ENCODE peak calls at places on chromosomes 11 and 22, in five cellular contexts. R, Q, H, S and E are unnamed samples. For H3K9me3, the result is how much of the 10 kb centered on the place peaks cover.

GRCh38 chr11:37449146-37449545 is 851.1 kb upstream of the RAG2 start:
- DNase-seq in R (no peak), Q (no peak), H (no peak), S (no peak), E (peak)

GRCh38 chr11:111334495-111335123 is 36.3 kb downstream of the POU2AF3 start:
- DNase-seq in R (no peak), Q (no peak), H (no peak), S (no peak), E (no peak)

GRCh38 chr22:43948836-43949235 is 6.4 kb upstream of the SAMM50 start:
- DNase-seq in R (no peak), Q (no peak), H (no peak), S (no peak), E (no peak)

GRCh38 chr11:93196816-93197382 is 892 bp downstream of the SLC36A4 start:
- DNase-seq in R (no peak), Q (no peak), H (no peak), S (no peak), E (peak)

GRCh38 chr11:33195391-33196190 is 34.3 kb upstream of the CSTF3 start:
- DNase-seq in R (no peak), Q (no peak), H (no peak), S (no peak), E (peak)

GRCh38 chr11:85062626-85063025 is 564.5 kb downstream of the DLG2 start:
- DNase-seq in R (no peak), Q (no peak), H (no peak), S (no peak), E (no peak)

GRCh38 chr22:33544707-33545106 is 375.6 kb downstream of the LARGE1 start:
- DNase-seq in R (no peak), Q (no peak), H (no peak), S (no peak), E (no peak)

GRCh38 chr11:44733877-44734276 is 7.1 kb downstream of the TSPAN18 start:
- DNase-seq in R (no peak), Q (no peak), H (no peak), S (no peak), E (no peak)

GRCh38 chr22:47333625-47334024 is 571.2 kb downstream of the TBC1D22A start:
- DNase-seq in R (no peak), Q (no peak), H (no peak), S (no peak), E (no peak)

GRCh38 chr11:66438009-66438503 is 592 bp downstream of the MRPL11 start:
- DNase-seq in R (no peak), Q (no peak), H (no peak), S (no peak), E (no peak)

GRCh38 chr11:28231475-28231874 is 123.3 kb downstream of the METTL15 start:
- DNase-seq in R (no peak), Q (no peak), H (no peak), S (no peak), E (no peak)

GRCh38 chr22:30806391-30806861 is 111.8 kb downstream of the OSBP2 start:
- DNase-seq in R (no peak), Q (no peak), H (no peak), S (no peak), E (no peak)

GRCh38 chr11:117384045-117384444 is 56.4 kb downstream of the CEP164 start:
- DNase-seq in R (no peak), Q (no peak), H (no peak), S (no peak), E (no peak)

GRCh38 chr11:104957280-104957679 is 11.1 kb downstream of the CASP4 start:
- DNase-seq in R (no peak), Q (no peak), H (no peak), S (no peak), E (no peak)

GRCh38 chr22:23235425-23235824 is 55.1 kb downstream of the BCR start:
- DNase-seq in R (no peak), Q (no peak), H (peak), S (no peak), E (no peak)

GRCh38 chr11:13010737-13011342 is 1.7 kb downstream of the RASSF10 start:
- DNase-seq in R (no peak), Q (no peak), H (no peak), S (no peak), E (no peak)
- H3K4me3 ChIP-seq in R (no peak), Q (peak), H (no peak), S (no peak), E (no peak)

GRCh38 chr11:132650969-132651720 is 881.2 kb downstream of the OPCML start:
- DNase-seq in R (no peak), Q (no peak), H (no peak), S (no peak), E (no peak)
- H3K9me3 ChIP-seq in R (under half), Q (under half), H (under half), S (under half), E (under half)

DNA sequence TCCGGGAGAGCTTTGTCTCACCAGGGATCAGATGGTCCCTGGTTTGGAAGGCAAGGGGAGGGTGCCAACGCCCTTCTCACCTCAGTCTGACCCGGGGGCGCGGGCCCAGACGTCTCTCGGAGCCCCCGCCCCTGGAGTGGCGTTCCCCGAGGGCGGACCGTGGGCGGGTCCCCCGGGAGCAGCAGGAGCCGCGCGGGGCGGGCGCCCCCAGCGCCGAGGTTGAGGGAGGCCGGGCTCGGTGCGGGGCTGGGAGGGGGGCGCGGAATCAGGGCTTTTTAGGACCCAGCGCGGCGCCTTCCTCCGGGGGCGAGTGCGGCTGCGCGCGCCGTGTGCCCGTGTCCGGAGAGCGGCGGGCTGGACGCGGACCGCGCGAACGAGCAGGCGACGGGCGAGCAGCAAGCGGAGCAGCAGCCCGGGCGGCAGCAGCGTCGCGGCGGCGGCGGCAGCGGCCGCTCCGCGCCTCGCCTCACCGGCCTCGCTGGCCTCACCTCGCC is at the start of gene KCNC1:
- DNase-seq in R (peak), Q (peak), H (no peak), S (no peak), E (peak)
- H3K4me3 ChIP-seq in R (peak), Q (peak), H (peak), S (no peak), E (peak)

GRCh38 chr11:2649400-2649799 is 50.4 kb downstream of the KCNQ1OT1 start:
- DNase-seq in R (no peak), Q (no peak), H (no peak), S (no peak), E (no peak)
- H3K9me3 ChIP-seq in R (under half), Q (half or more), H (under half), S (under half), E (under half)

GRCh38 chr11:73221451-73221850 is 3.4 kb downstream of the P2RY2 start:
- DNase-seq in R (no peak), Q (no peak), H (peak), S (no peak), E (no peak)
- H3K4me3 ChIP-seq in R (no peak), Q (no peak), H (no peak), S (no peak), E (no peak)

DNA sequence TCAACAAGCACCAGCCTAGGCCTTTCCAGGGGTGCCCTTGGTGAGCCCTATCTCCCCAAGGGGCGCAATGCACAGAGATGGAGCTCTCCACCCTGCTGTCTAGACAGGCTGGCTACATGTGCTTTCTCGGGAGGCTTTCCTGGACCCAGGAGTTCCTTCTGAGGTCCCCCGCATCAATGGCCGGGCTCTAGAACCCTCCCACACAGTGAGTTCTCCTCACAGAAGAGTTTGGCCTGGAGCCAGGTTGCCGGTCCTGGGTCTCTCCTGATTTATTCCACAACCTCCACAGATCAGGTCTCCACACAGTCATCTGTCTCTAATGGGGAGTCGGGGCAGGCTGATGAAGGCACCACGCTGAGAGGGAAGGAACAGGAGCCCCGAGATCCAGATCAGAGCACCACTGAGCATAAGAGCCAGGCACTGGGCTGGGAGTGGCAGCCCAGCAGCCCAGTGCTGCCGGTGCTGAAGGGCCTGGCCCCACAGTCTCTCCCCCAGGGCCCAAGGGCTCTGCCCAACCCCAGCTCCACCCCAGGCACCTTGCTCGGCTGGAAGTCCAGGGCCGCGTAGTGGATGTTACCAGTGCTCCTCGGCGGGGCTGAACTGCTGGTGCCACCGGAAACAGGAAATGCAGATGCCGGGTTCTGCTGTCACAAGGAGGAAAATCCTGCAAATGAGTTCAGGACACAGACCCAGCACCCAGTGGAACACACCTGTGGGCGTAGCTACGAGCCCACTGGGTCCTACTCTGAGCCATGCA is 44.7 kb downstream of the GAB4 start:
- DNase-seq in R (no peak), Q (no peak), H (no peak), S (no peak), E (no peak)
- H3K9me3 ChIP-seq in R (under half), Q (under half), H (under half), S (under half), E (under half)

GRCh38 chr11:112797653-112798293 is 163.4 kb upstream of the NCAM1 start:
- DNase-seq in R (no peak), Q (no peak), H (no peak), S (no peak), E (peak)
- H3K4me3 ChIP-seq in R (no peak), Q (no peak), H (no peak), S (no peak), E (no peak)

GRCh38 chr11:9019861-9020260 is 16.1 kb upstream of the NRIP3 start:
- DNase-seq in R (no peak), Q (no peak), H (no peak), S (no peak), E (no peak)
- H3K9me3 ChIP-seq in R (under half), Q (under half), H (under half), S (under half), E (under half)

DNA sequence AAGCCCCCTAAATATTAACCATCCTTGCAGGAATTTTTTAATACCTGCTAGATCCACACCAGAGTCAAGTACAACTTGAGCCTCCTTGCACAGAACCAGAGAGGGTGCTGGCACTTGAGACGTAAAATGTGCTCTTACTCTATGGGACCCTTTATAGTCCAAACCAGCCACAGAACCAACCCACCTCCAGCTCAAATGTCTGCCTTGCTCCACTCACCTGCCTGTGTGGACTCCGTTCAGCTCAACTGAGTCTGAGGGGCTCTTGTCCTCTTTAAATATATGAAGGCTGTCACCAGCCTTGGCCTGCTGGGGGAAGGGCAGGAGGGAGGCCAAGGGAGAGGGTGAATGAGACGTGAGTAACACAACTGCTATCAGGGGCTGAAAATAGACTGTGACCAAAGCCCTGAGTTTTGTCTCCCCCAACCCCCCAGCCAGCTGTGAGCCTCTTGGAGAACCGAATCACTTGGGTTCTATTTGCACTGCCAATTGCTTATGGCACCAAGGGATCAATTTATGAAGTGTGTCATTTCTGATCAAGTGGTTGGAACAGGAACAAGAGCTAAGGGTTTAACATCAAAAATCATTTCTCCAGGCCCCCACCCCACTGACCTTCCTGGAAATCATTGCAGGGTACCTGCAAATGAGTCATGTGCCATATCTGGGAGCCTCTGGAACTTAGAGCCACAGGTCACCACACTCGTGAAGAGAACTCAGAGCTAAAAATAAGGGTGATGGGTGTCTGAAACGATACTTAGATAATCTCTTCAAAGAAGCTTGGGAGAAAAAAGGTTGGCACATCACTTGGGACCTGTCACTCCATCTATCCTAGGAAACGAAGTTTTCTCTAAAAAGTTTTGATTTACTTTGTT is at the start of gene CSRP3:
- DNase-seq in R (no peak), Q (peak), H (no peak), S (no peak), E (no peak)
- H3K4me3 ChIP-seq in R (no peak), Q (peak), H (no peak), S (no peak), E (no peak)